ENCODE peak calls at places on chromosome 1, in four cellular contexts. One of them, this sample, is unnamed.
A peak's percentile ranks its signal among the peaks of the same experiment; 100 is the strongest.

GRCh38 chr1:12324423-12324822 is 94.6 kb downstream of the VPS13D start:
- DNase-seq in fibroblast of villous mesenchyme: no peak
- DNase-seq in prostate gland: no peak
- DNase-seq in GM06990: no peak
- DNase-seq in this sample: no peak

GRCh38 chr1:31788825-31789256 is 24.7 kb upstream of the ADGRB2 start:
- DNase-seq in fibroblast of villous mesenchyme: peak; percentile 79
- DNase-seq in prostate gland: no peak
- DNase-seq in GM06990: no peak
- DNase-seq in this sample: peak; percentile 83

GRCh38 chr1:203325418-203326091 is 20.2 kb downstream of the BTG2 start:
- DNase-seq in fibroblast of villous mesenchyme: no peak
- DNase-seq in prostate gland: peak; percentile 65
- DNase-seq in GM06990: peak; percentile 75
- DNase-seq in this sample: no peak

GRCh38 chr1:110338200-110339039 is 757 bp upstream of the RBM15 start:
- DNase-seq in fibroblast of villous mesenchyme: peak; percentile 89
- DNase-seq in prostate gland: peak; percentile 98
- DNase-seq in GM06990: peak; percentile 99
- DNase-seq in this sample: no peak

GRCh38 chr1:87684194-87684593 is 355.5 kb downstream of the LMO4 start:
- DNase-seq in fibroblast of villous mesenchyme: peak; percentile 68
- DNase-seq in prostate gland: peak; percentile 5
- DNase-seq in GM06990: no peak
- DNase-seq in this sample: peak; percentile 57

GRCh38 chr1:17624540-17625256 is 85.2 kb downstream of the ARHGEF10L start:
- DNase-seq in fibroblast of villous mesenchyme: peak; percentile 8
- DNase-seq in prostate gland: peak; percentile 21
- DNase-seq in GM06990: no peak
- DNase-seq in this sample: peak; percentile 39

GRCh38 chr1:9244501-9245229 is 10.1 kb downstream of the H6PD start:
- DNase-seq in fibroblast of villous mesenchyme: peak; percentile 72
- DNase-seq in prostate gland: peak; percentile 92
- DNase-seq in GM06990: no peak
- DNase-seq in this sample: no peak

GRCh38 chr1:206835186-206835585 is 30.2 kb upstream of the IL20 start:
- DNase-seq in fibroblast of villous mesenchyme: no peak
- DNase-seq in prostate gland: no peak
- DNase-seq in GM06990: no peak
- DNase-seq in this sample: no peak

GRCh38 chr1:3463891-3464648 is 9.6 kb downstream of the ARHGEF16 start:
- DNase-seq in fibroblast of villous mesenchyme: no peak
- DNase-seq in prostate gland: no peak
- DNase-seq in GM06990: no peak
- DNase-seq in this sample: no peak

GRCh38 chr1:9009438-9010366 is 16.5 kb downstream of the SLC2A7 start:
- DNase-seq in fibroblast of villous mesenchyme: peak; percentile 34
- DNase-seq in prostate gland: no peak
- DNase-seq in GM06990: peak; percentile 75
- DNase-seq in this sample: peak; percentile 28

GRCh38 chr1:9826616-9827015 is 2.9 kb upstream of the CLSTN1 start:
- DNase-seq in fibroblast of villous mesenchyme: no peak
- DNase-seq in prostate gland: no peak
- DNase-seq in GM06990: no peak
- DNase-seq in this sample: no peak

GRCh38 chr1:36320767-36321118 is 2.7 kb downstream of the EVA1B start:
- DNase-seq in fibroblast of villous mesenchyme: no peak
- DNase-seq in prostate gland: no peak
- DNase-seq in GM06990: no peak
- DNase-seq in this sample: no peak

GRCh38 chr1:46575300-46575699 is 23.9 kb upstream of the KNCN start:
- DNase-seq in fibroblast of villous mesenchyme: no peak
- DNase-seq in prostate gland: no peak
- DNase-seq in GM06990: no peak
- DNase-seq in this sample: no peak

GRCh38 chr1:63922848-63923247 is 149.0 kb downstream of the ROR1 start:
- DNase-seq in fibroblast of villous mesenchyme: no peak
- DNase-seq in prostate gland: no peak
- DNase-seq in GM06990: no peak
- DNase-seq in this sample: no peak

GRCh38 chr1:112172294-112172882 is 182.9 kb upstream of the KCND3 start:
- DNase-seq in fibroblast of villous mesenchyme: peak; percentile 67
- DNase-seq in prostate gland: peak; percentile 37
- DNase-seq in GM06990: no peak
- DNase-seq in this sample: peak; percentile 34

GRCh38 chr1:42979037-42979432 is 20.4 kb upstream of the SLC2A1 start:
- DNase-seq in fibroblast of villous mesenchyme: no peak
- DNase-seq in prostate gland: no peak
- DNase-seq in GM06990: no peak
- DNase-seq in this sample: no peak

GRCh38 chr1:19703280-19703679 is 38.6 kb downstream of the HTR6 start:
- DNase-seq in fibroblast of villous mesenchyme: no peak
- DNase-seq in prostate gland: no peak
- DNase-seq in GM06990: no peak
- DNase-seq in this sample: no peak

GRCh38 chr1:10109372-10109771 is 76.6 kb downstream of the UBE4B start:
- DNase-seq in fibroblast of villous mesenchyme: no peak
- DNase-seq in prostate gland: peak; percentile 58
- DNase-seq in GM06990: no peak
- DNase-seq in this sample: no peak

GRCh38 chr1:65020774-65021173 is 54.4 kb upstream of the JAK1 start:
- DNase-seq in fibroblast of villous mesenchyme: peak; percentile 17
- DNase-seq in prostate gland: no peak
- DNase-seq in GM06990: no peak
- DNase-seq in this sample: peak; percentile 5

GRCh38 chr1:59631561-59631960 is 183.2 kb upstream of the HOOK1 start:
- DNase-seq in fibroblast of villous mesenchyme: peak; percentile 75
- DNase-seq in prostate gland: peak; percentile 33
- DNase-seq in GM06990: no peak
- DNase-seq in this sample: no peak

GRCh38 chr1:245735831-245736530 is 581.2 kb downstream of the KIF26B start:
- DNase-seq in fibroblast of villous mesenchyme: peak; percentile 66
- DNase-seq in prostate gland: no peak
- DNase-seq in GM06990: no peak
- DNase-seq in this sample: peak; percentile 41

GRCh38 chr1:244657421-244657820 is 4.5 kb downstream of the DESI2 start:
- DNase-seq in fibroblast of villous mesenchyme: peak; percentile 33
- DNase-seq in prostate gland: no peak
- DNase-seq in GM06990: no peak
- DNase-seq in this sample: no peak

GRCh38 chr1:94522304-94522703 is 19.3 kb downstream of the F3 start:
- DNase-seq in fibroblast of villous mesenchyme: peak; percentile 77
- DNase-seq in prostate gland: peak; percentile 42
- DNase-seq in GM06990: no peak
- DNase-seq in this sample: peak; percentile 72

GRCh38 chr1:205481629-205482071 is 22.8 kb upstream of the CDK18 start:
- DNase-seq in fibroblast of villous mesenchyme: no peak
- DNase-seq in prostate gland: no peak
- DNase-seq in GM06990: peak; percentile 48
- DNase-seq in this sample: no peak

GRCh38 chr1:107140703-107141490 is at the start of gene NTNG1:
- DNase-seq in fibroblast of villous mesenchyme: no peak
- DNase-seq in prostate gland: peak; percentile 6
- DNase-seq in GM06990: peak; percentile 66
- DNase-seq in this sample: no peak

GRCh38 chr1:109186704-109187071 is 27.0 kb upstream of the SARS1 start:
- DNase-seq in fibroblast of villous mesenchyme: peak; percentile 45
- DNase-seq in prostate gland: no peak
- DNase-seq in GM06990: no peak
- DNase-seq in this sample: peak; percentile 38

GRCh38 chr1:108692724-108693655 is 880 bp downstream of the PRPF38B start:
- DNase-seq in fibroblast of villous mesenchyme: peak; percentile 84
- DNase-seq in prostate gland: peak; percentile 42
- DNase-seq in GM06990: peak; percentile 63
- DNase-seq in this sample: peak; percentile 78

GRCh38 chr1:241139047-241139446 is 218.0 kb downstream of the RGS7 start:
- DNase-seq in fibroblast of villous mesenchyme: no peak
- DNase-seq in prostate gland: no peak
- DNase-seq in GM06990: no peak
- DNase-seq in this sample: no peak

GRCh38 chr1:1990222-1990621 is 13.4 kb downstream of the CFAP74 start:
- DNase-seq in fibroblast of villous mesenchyme: peak; percentile 11
- DNase-seq in prostate gland: no peak
- DNase-seq in GM06990: no peak
- DNase-seq in this sample: no peak

GRCh38 chr1:2014726-2015382 is 4.3 kb upstream of the GABRD start:
- DNase-seq in fibroblast of villous mesenchyme: no peak
- DNase-seq in prostate gland: no peak
- DNase-seq in GM06990: no peak
- DNase-seq in this sample: no peak

DNA sequence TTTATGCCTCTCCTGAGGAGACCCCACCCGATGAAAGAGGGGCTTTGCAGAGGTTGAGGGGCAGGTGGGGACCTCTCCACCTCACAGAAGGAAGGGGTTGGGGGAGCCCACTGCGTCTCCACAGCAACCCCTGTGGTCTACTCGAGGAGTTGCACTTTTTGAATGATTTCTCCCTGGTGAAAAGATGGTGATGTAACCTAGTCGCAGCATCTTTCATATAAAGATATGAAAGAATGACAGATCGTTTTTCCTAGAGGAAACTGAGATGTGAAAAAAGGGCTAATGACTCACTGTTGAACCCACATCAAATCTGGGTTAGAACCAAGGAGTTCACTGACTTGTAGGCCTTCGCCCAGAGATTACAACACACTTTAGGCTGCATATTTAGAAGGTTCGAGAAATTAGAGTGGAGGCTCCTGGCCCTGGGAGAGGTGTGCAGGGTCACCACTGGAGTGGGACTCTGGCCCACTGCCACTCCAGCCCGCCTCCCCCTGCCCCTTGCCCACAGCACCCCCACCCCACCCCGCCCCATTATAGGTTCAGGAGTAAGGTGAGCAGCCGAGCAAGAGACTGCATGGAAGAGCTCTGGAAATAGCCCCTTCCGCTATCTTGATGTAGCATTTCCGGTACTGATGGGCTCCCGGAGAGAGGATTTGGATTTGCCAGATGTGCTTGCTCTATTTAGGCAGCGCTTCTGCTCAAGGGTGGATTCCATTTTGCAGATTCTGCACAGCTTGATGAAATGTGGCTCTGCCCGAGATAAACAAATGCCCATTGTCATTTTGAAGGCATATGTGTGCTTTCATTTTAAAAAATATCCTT is 6.7 kb downstream of the TGFB2 start:
- DNase-seq in fibroblast of villous mesenchyme: peak; percentile 74
- DNase-seq in prostate gland: no peak
- DNase-seq in GM06990: no peak
- DNase-seq in this sample: peak; percentile 66
- TF ChIP-seq CTCF in fibroblast of villous mesenchyme: peak; percentile 60
- TF ChIP-seq CTCF in prostate gland: no peak
- TF ChIP-seq CTCF in GM06990: peak; percentile 57
- TF ChIP-seq CTCF in this sample: peak; percentile 59

DNA sequence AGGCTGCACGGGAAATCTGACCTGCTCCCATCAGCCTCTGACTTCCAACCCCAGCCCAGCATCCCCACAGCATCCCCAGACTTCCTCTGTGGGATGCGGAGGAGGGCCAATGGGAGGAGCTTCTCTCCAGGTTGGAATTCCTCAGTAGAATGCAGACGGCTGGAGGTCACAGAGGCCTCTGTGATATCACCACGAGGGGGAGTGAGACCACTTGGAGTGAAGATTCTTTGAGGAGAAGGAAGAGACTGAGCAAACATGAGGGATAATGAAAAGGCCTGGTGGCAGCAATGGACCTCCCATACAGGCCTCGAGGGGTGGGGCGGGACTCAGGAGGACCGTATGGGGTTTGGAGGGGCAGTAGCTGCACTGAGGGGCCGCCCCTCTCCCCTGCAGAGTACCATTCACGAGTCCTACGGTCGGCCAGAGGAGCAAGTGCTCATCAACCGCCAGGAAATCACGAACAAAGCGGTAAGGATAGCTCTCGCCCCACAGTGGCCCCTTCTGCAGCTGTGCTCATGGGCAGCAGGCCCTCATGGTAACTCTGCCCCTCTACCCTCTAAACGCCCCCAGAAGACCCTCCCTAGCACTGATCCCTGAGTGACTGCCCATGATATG is at the start of gene CATSPER4:
- DNase-seq in fibroblast of villous mesenchyme: peak; percentile 8
- DNase-seq in prostate gland: no peak
- DNase-seq in GM06990: no peak
- DNase-seq in this sample: no peak
- TF ChIP-seq CTCF in fibroblast of villous mesenchyme: peak; percentile 20
- TF ChIP-seq CTCF in prostate gland: no peak
- TF ChIP-seq CTCF in GM06990: peak; percentile 21
- TF ChIP-seq CTCF in this sample: peak; percentile 18

GRCh38 chr1:81594211-81594610 is 206.5 kb upstream of the ADGRL2 start:
- DNase-seq in fibroblast of villous mesenchyme: no peak
- DNase-seq in prostate gland: no peak
- DNase-seq in GM06990: no peak
- DNase-seq in this sample: no peak
- TF ChIP-seq CTCF in fibroblast of villous mesenchyme: no peak
- TF ChIP-seq CTCF in prostate gland: no peak
- TF ChIP-seq CTCF in GM06990: no peak
- TF ChIP-seq CTCF in this sample: no peak

DNA sequence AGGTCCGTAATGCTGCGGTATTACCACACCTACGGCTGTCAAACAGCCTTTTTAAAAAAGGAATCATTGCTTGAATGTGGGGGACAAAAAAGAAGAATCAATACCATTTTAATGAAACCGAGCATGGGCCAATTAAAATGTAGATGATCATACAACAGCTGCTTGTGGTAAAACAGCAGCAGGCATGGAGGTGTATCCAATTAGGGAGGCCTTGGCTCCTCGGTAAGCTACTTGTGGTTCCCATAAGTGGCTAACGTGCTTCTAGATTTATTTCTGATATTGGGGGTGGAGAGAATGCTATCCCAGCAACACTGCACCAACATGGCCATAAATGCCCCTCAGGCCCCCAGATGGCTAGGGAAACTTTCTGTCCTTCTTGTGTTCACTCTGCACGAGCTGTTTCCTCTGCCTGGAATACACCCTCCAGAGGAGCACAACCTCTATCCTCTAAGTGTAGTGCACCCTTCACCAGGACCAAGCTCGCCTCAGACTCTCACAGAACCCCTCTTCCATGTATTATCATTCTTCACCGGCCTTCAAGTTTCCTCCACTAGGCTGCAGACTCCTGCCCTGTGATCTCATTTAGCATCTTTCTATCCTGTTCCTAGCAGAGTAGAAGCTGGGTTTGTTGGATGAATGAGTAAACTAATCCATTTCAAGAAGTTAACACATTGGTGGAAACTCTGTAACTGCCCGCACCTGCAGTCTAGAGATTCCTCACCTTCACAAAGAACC is 1.6 kb downstream of the PTPN14 start:
- DNase-seq in fibroblast of villous mesenchyme: peak; percentile 52
- DNase-seq in prostate gland: peak; percentile 10
- DNase-seq in GM06990: no peak
- DNase-seq in this sample: peak; percentile 62
- TF ChIP-seq CTCF in fibroblast of villous mesenchyme: peak; percentile 40
- TF ChIP-seq CTCF in prostate gland: peak; percentile 36
- TF ChIP-seq CTCF in GM06990: no peak
- TF ChIP-seq CTCF in this sample: peak; percentile 41

This sample was measured in IMR-90.